ENCODE peak calls at places on chromosomes 13 and 19, in nine cellular contexts. H, T, F, A, J, R, O, P and B are unnamed samples.
A peak's percentile ranks its signal among the peaks of the same experiment; 100 is the strongest.

GRCh38 chr13:85266331-85266730 is 532.9 kb downstream of the SLITRK6 start:
- DNase-seq in T (no peak), A (no peak), H (peak; percentile 25), F (no peak), O (no peak), P (no peak), J (no peak), R (no peak), B (no peak)

GRCh38 chr19:3902317-3902973 is 22.0 kb downstream of the ATCAY start:
- DNase-seq in H (no peak), A (no peak), O (no peak), J (no peak), R (no peak), F (no peak), T (no peak), P (no peak), B (no peak)

GRCh38 chr19:45817010-45817724 is 2.1 kb upstream of the RSPH6A start:
- DNase-seq in O (peak; percentile 97), H (no peak), T (peak; percentile 97), P (peak; percentile 90), R (peak; percentile 96), J (peak; percentile 94), A (peak; percentile 96), F (peak; percentile 93), B (peak; percentile 56)

GRCh38 chr19:1456121-1456900 is 6.4 kb downstream of the APC2 start:
- DNase-seq in P (no peak), J (no peak), F (no peak), O (no peak), H (no peak), T (no peak), R (no peak), A (no peak), B (no peak)

GRCh38 chr19:43743059-43743458 is 11.7 kb downstream of the SMG9 start:
- DNase-seq in F (no peak), O (no peak), J (no peak), H (no peak), A (no peak), P (peak; percentile 57), R (no peak), T (no peak), B (no peak)

GRCh38 chr13:48160879-48161278 is 66.0 kb upstream of the MED4 start:
- DNase-seq in R (no peak), P (no peak), F (peak; percentile 53), J (no peak), H (no peak), T (no peak), O (no peak), A (no peak), B (no peak)

GRCh38 chr19:36837902-36838783 is at the start of gene ZNF790:
- DNase-seq in F (peak; percentile 90), A (peak; percentile 90), T (peak; percentile 93), R (peak; percentile 94), P (peak; percentile 89), H (peak; percentile 84), J (peak; percentile 87), O (peak; percentile 94), B (peak; percentile 82)

GRCh38 chr19:16363133-16363851 is 38.7 kb downstream of the KLF2 start:
- DNase-seq in R (no peak), O (no peak), H (no peak), F (no peak), A (peak; percentile 96), P (no peak), T (peak; percentile 91), J (no peak), B (no peak)

GRCh38 chr19:56603829-56604228 is 8.7 kb downstream of the ZNF71 start:
- DNase-seq in T (no peak), O (no peak), J (no peak), P (peak; percentile 24), H (no peak), A (no peak), F (no peak), R (no peak), B (peak; percentile 59)

GRCh38 chr19:28638445-28638844 is 574.5 kb downstream of the UQCRFS1 start:
- DNase-seq in P (no peak), J (no peak), O (no peak), F (no peak), H (no peak), R (no peak), A (no peak), T (no peak), B (no peak)

GRCh38 chr19:51002101-51002532 is 713 bp upstream of the KLK8 start:
- DNase-seq in H (no peak), R (no peak), J (no peak), F (no peak), T (no peak), P (no peak), A (no peak), O (no peak), B (no peak)

GRCh38 chr13:48296528-48296927 is 7.0 kb upstream of the RB1 start:
- DNase-seq in R (no peak), J (no peak), O (no peak), A (no peak), H (no peak), T (no peak), F (no peak), P (no peak), B (no peak)

GRCh38 chr13:43058836-43059235 is 35.5 kb downstream of the DNAJC15 start:
- DNase-seq in F (no peak), R (no peak), P (no peak), A (no peak), T (no peak), O (no peak), J (no peak), H (no peak), B (no peak)

GRCh38 chr19:43562698-43563241 is 12.6 kb downstream of the XRCC1 start:
- DNase-seq in H (peak; percentile 18), J (peak; percentile 45), P (peak; percentile 76), O (no peak), F (peak; percentile 83), A (peak; percentile 64), T (peak; percentile 92), R (peak; percentile 95), B (peak; percentile 74)

GRCh38 chr19:19552811-19553210 is 14.7 kb downstream of the CILP2 start:
- DNase-seq in A (peak; percentile 29), F (no peak), J (no peak), R (no peak), P (no peak), H (no peak), T (no peak), O (peak; percentile 65), B (no peak)

GRCh38 chr13:51838235-51838846 is 6.6 kb downstream of the TMEM272 start:
- DNase-seq in J (no peak), H (no peak), F (no peak), T (no peak), P (peak; percentile 65), A (no peak), O (no peak), R (no peak), B (no peak)

GRCh38 chr19:2700660-2701360 is 1.7 kb downstream of the GNG7 start:
- DNase-seq in H (no peak), F (no peak), O (no peak), R (no peak), T (no peak), J (no peak), P (no peak), A (no peak), B (no peak)
- H3K27ac ChIP-seq in H (no peak overlapping the region), F (no peak overlapping the region), O (no peak overlapping the region), R (no peak overlapping the region), T (peak overlapping the region; percentile 92), J (no peak overlapping the region), P (no peak overlapping the region), A (no peak overlapping the region), B (peak overlapping the region; percentile 90)

GRCh38 chr13:40146586-40147240 is 491.3 kb downstream of the COG6 start:
- DNase-seq in F (no peak), R (no peak), J (no peak), O (no peak), P (no peak), A (no peak), H (peak; percentile 65), T (no peak), B (no peak)

GRCh38 chr13:40146063-40146462 is 490.6 kb downstream of the COG6 start:
- DNase-seq in F (no peak), T (no peak), H (no peak), O (peak; percentile 26), R (no peak), A (no peak), P (no peak), J (no peak), B (no peak)

GRCh38 chr13:40148103-40148502 is 492.6 kb downstream of the COG6 start:
- DNase-seq in F (no peak), H (no peak), A (no peak), R (no peak), J (no peak), T (no peak), O (no peak), P (no peak), B (no peak)

GRCh38 chr13:40149611-40150283 is 494.3 kb downstream of the COG6 start:
- DNase-seq in A (no peak), H (no peak), O (no peak), J (peak; percentile 54), F (no peak), P (peak; percentile 53), T (no peak), R (peak; percentile 56), B (no peak)

DNA sequence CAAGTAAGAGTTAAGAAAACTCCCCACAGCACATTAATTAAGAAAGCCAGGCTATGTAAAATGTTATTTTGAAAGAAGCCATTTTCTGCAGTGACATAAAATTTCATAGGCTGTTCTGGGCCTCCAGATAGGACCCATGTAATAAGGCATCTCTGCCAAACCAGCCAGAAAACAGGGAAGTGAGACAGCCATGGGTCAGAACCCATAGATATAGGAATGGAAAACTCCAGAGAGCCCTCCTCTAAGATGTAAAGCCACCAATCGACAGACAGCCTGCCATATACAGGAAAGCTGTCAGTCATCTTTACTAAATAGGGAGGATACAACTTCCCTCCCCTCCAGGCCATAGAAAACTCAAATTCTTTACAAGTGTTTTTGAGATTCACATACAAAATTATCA is 493.3 kb downstream of the COG6 start:
- DNase-seq in A (no peak), R (no peak), P (no peak), T (no peak), H (no peak), J (no peak), O (no peak), F (no peak), B (no peak)
- H3K27ac ChIP-seq in A (no peak overlapping the region), R (peak overlapping the region; percentile 15), P (no peak overlapping the region), T (no peak overlapping the region), H (no peak overlapping the region), J (no peak overlapping the region), O (no peak overlapping the region), F (peak overlapping the region; percentile 64), B (no peak overlapping the region)

GRCh38 chr19:13097331-13098258 is 5.1 kb downstream of the LYL1 start:
- DNase-seq in A (no peak), T (peak; percentile 70), P (no peak), O (peak; percentile 49), F (no peak), R (peak; percentile 82), J (peak; percentile 76), H (no peak), B (no peak)
- H3K27ac ChIP-seq in A (peak overlapping the region; percentile 78), T (peak overlapping the region; percentile 92), P (no peak overlapping the region), O (no peak overlapping the region), F (peak overlapping the region; percentile 97), R (no peak overlapping the region), J (peak overlapping the region; percentile 26), H (no peak overlapping the region), B (peak overlapping the region; percentile 70)

GRCh38 chr19:11792942-11793341 is 5.4 kb upstream of the ZNF491 start:
- DNase-seq in O (no peak), J (no peak), H (no peak), A (no peak), P (no peak), T (no peak), F (no peak), R (no peak), B (no peak)

GRCh38 chr19:11797491-11797890 is 832 bp upstream of the ZNF491 start:
- DNase-seq in P (peak; percentile 87), O (peak; percentile 88), J (peak; percentile 86), F (peak; percentile 85), R (peak; percentile 85), T (peak; percentile 93), A (peak; percentile 97), H (peak; percentile 60), B (peak; percentile 32)

GRCh38 chr19:11798391-11799296 is at the start of gene ZNF491:
- DNase-seq in O (peak; percentile 99), R (peak; percentile 96), F (peak; percentile 93), T (peak; percentile 97), H (peak; percentile 53), A (peak; percentile 97), P (peak; percentile 87), J (peak; percentile 91), B (peak; percentile 86)
- H3K27ac ChIP-seq in O (peak within 1 kb of the TSS; percentile 16), R (no peak within 1 kb of the TSS), F (peak within 1 kb of the TSS; percentile 94), T (peak within 1 kb of the TSS; percentile 79), H (no peak within 1 kb of the TSS), A (peak within 1 kb of the TSS; percentile 90), P (peak within 1 kb of the TSS; percentile 58), J (peak within 1 kb of the TSS; percentile 54), B (peak within 1 kb of the TSS; percentile 84)